ENCODE peak calls at places on chromosomes 3 and 15, in ten cellular contexts. D, Q, E, I, M, L, R, S, T and A are unnamed samples.

GRCh38 chr3:16200411-16200810 is 25.9 kb downstream of the GALNT15 start:
- DNase-seq in Q (no peak), S (peak; percentile 61), L (no peak), I (no peak), T (no peak), D (no peak), M (peak; percentile 33), R (no peak), E (no peak), A (no peak)

GRCh38 chr15:63915209-63915887 is 81.6 kb upstream of the HERC1 start:
- DNase-seq in S (peak; percentile 11), E (peak; percentile 62), I (no peak), Q (no peak), L (peak; percentile 15), D (no peak), T (no peak), M (no peak), R (no peak), A (no peak)

GRCh38 chr3:15330031-15330596 is 2.3 kb downstream of the SH3BP5 start:
- DNase-seq in Q (peak; percentile 21), T (no peak), E (peak; percentile 91), D (no peak), R (no peak), I (peak; percentile 14), L (peak; percentile 70), M (no peak), S (peak; percentile 90), A (peak; percentile 91)

GRCh38 chr15:89356634-89357298 is 22.1 kb upstream of the POLG start:
- DNase-seq in T (no peak), E (no peak), R (no peak), I (no peak), L (no peak), D (no peak), M (peak; percentile 21), Q (no peak), S (no peak), A (no peak)

GRCh38 chr15:26525096-26525495 is 247.8 kb downstream of the GABRB3 start:
- DNase-seq in T (no peak), E (no peak), M (no peak), L (no peak), R (no peak), D (no peak), I (no peak), S (no peak), Q (no peak), A (no peak)

GRCh38 chr15:51782357-51782896 is 31.0 kb downstream of the TMOD2 start:
- DNase-seq in M (peak; percentile 31), T (no peak), L (no peak), S (no peak), R (no peak), D (no peak), Q (no peak), I (no peak), E (no peak), A (peak; percentile 17)

GRCh38 chr15:69082041-69082502 is 67.6 kb downstream of the NOX5 start:
- DNase-seq in T (no peak), R (no peak), D (no peak), L (no peak), E (peak; percentile 54), I (no peak), Q (no peak), S (peak; percentile 38), M (peak; percentile 43), A (peak; percentile 89)

GRCh38 chr15:100690032-100690785 is 87.8 kb downstream of the ASB7 start:
- DNase-seq in S (no peak), L (no peak), T (no peak), M (no peak), E (no peak), I (no peak), R (no peak), D (no peak), Q (no peak), A (no peak)